ENCODE peak calls at places on chromosomes 5 and 9, in nine cellular contexts. S is nucleus accumbens; F is stimulated activated CD4-positive, alpha-beta T cell treated with anti-CD3 and anti-CD28 coated beads, Interleukin-2, amount 100 ng/mL, for 24 hours; U is effector memory CD8-positive, alpha-beta T cell; X is immature natural killer cell; B is activated CD4-positive, alpha-beta T cell treated with anti-CD3 and anti-CD28 coated beads for 36 hours; L is mucosa of gallbladder; R is choroid plexus epithelial cell; I is GM10248. H is an unnamed sample.

GRCh38 chr9:99296375-99296951 is 74.4 kb downstream of the SEC61B start:
- DNase-seq in S (no peak), F (peak; percentile 13), U (no peak), X (peak; percentile 22), B (peak; percentile 24), L (peak; percentile 15), R (peak; percentile 16), I (peak; percentile 74), H (no peak)

GRCh38 chr9:34992376-34992951 is 2.9 kb downstream of the DNAJB5 start:
- DNase-seq in S (peak; percentile 63), F (peak; percentile 66), U (no peak), X (no peak), B (peak; percentile 84), L (no peak), R (peak; percentile 86), I (no peak), H (peak; percentile 77)

GRCh38 chr9:130323051-130323757 is 57.6 kb downstream of the HMCN2 start:
- DNase-seq in S (no peak), F (no peak), U (no peak), X (no peak), B (no peak), L (no peak), R (no peak), I (no peak), H (no peak)

GRCh38 chr9:32468740-32469139 is 57.3 kb downstream of the RIGI start:
- DNase-seq in S (no peak), F (no peak), U (no peak), X (no peak), B (no peak), L (no peak), R (no peak), I (no peak), H (no peak)

GRCh38 chr5:56951946-56952691 is at the start of gene MIER3:
- DNase-seq in S (peak; percentile 48), F (peak; percentile 83), U (peak; percentile 69), X (peak; percentile 80), B (peak; percentile 90), L (peak; percentile 75), R (peak; percentile 74), I (peak; percentile 95), H (peak; percentile 87)

GRCh38 chr5:36414869-36415282 is 113.2 kb upstream of the RANBP3L start:
- DNase-seq in S (no peak), F (no peak), U (no peak), X (no peak), B (no peak), L (no peak), R (peak; percentile 81), I (no peak), H (no peak)

GRCh38 chr5:113256671-113257452 is 177.9 kb downstream of the TSSK1B start:
- DNase-seq in S (no peak), F (no peak), U (no peak), X (no peak), B (no peak), L (no peak), R (no peak), I (no peak), H (no peak)

GRCh38 chr9:12538842-12539584 is 154.2 kb upstream of the TYRP1 start:
- DNase-seq in S (no peak), F (no peak), U (no peak), X (no peak), B (no peak), L (no peak), R (peak; percentile 18), I (no peak), H (no peak)

GRCh38 chr5:157612071-157612476 is 36.5 kb upstream of the ADAM19 start:
- DNase-seq in S (no peak), F (no peak), U (no peak), X (no peak), B (no peak), L (no peak), R (no peak), I (no peak), H (no peak)

GRCh38 chr9:126915281-126915816 is 767 bp downstream of the RALGPS1 start:
- DNase-seq in S (no peak), F (peak; percentile 7), U (peak; percentile 11), X (no peak), B (peak; percentile 64), L (peak; percentile 77), R (no peak), I (no peak), H (peak; percentile 46)

GRCh38 chr5:136137497-136138220 is 5.0 kb downstream of the SMAD5 start:
- DNase-seq in S (no peak), F (no peak), U (no peak), X (no peak), B (no peak), L (no peak), R (no peak), I (no peak), H (no peak)

GRCh38 chr9:134007150-134007549 is 15.0 kb upstream of the VAV2 start:
- DNase-seq in S (no peak), F (no peak), U (no peak), X (no peak), B (no peak), L (no peak), R (no peak), I (no peak), H (no peak)

GRCh38 chr5:59034498-59035186 is 451.8 kb downstream of the RAB3C start:
- DNase-seq in S (no peak), F (no peak), U (no peak), X (peak; percentile 37), B (peak; percentile 30), L (no peak), R (peak; percentile 87), I (peak; percentile 34), H (no peak)

GRCh38 chr5:9201011-9201410 is 344.9 kb downstream of the SEMA5A start:
- DNase-seq in S (no peak), F (no peak), U (no peak), X (no peak), B (no peak), L (no peak), R (peak; percentile 47), I (no peak), H (no peak)

GRCh38 chr9:77679088-77679487 is 31.0 kb upstream of the GNA14 start:
- DNase-seq in S (no peak), F (no peak), U (no peak), X (no peak), B (no peak), L (no peak), R (no peak), I (no peak), H (no peak)

GRCh38 chr9:133151601-133152525 is 11.9 kb downstream of the GBGT1 start:
- DNase-seq in S (no peak), F (no peak), U (no peak), X (no peak), B (no peak), L (no peak), R (no peak), I (no peak), H (no peak)

GRCh38 chr9:100216178-100216787 is 117.2 kb downstream of the INVS start:
- DNase-seq in S (no peak), F (peak; percentile 67), U (peak; percentile 46), X (peak; percentile 47), B (peak; percentile 71), L (peak; percentile 63), R (peak; percentile 76), I (peak; percentile 55), H (no peak)

GRCh38 chr5:90866333-90866732 is 307.7 kb downstream of the ADGRV1 start:
- DNase-seq in S (no peak), F (no peak), U (no peak), X (peak; percentile 20), B (no peak), L (no peak), R (peak; percentile 62), I (peak; percentile 23), H (no peak)

GRCh38 chr9:72351538-72352453 is 13.2 kb downstream of the ZFAND5 start:
- DNase-seq in S (no peak), F (no peak), U (no peak), X (no peak), B (peak; percentile 19), L (no peak), R (peak; percentile 39), I (no peak), H (peak; percentile 55)

GRCh38 chr9:96758845-96759673 is 18.8 kb downstream of the ZNF510 start:
- DNase-seq in S (no peak), F (no peak), U (no peak), X (no peak), B (no peak), L (no peak), R (peak; percentile 14), I (no peak), H (no peak)

GRCh38 chr9:135413086-135413375 is 66.6 kb upstream of the PPP1R26 start:
- DNase-seq in S (no peak), F (no peak), U (no peak), X (no peak), B (no peak), L (no peak), R (no peak), I (no peak), H (no peak)

GRCh38 chr5:150600951-150601773 is 39.3 kb upstream of the SYNPO start:
- DNase-seq in S (no peak), F (no peak), U (no peak), X (no peak), B (no peak), L (no peak), R (no peak), I (no peak), H (no peak)

GRCh38 chr5:9361835-9362234 is 184.0 kb downstream of the SEMA5A start:
- DNase-seq in S (peak; percentile 8), F (peak; percentile 30), U (no peak), X (no peak), B (peak; percentile 62), L (peak; percentile 53), R (peak; percentile 85), I (peak; percentile 70), H (no peak)

GRCh38 chr9:36632892-36633291 is 60.2 kb downstream of the MELK start:
- DNase-seq in S (no peak), F (no peak), U (no peak), X (no peak), B (no peak), L (no peak), R (peak; percentile 73), I (peak; percentile 32), H (no peak)

GRCh38 chr5:115241881-115242642 is 20.6 kb downstream of the PGGT1B start:
- DNase-seq in S (no peak), F (no peak), U (no peak), X (no peak), B (no peak), L (no peak), R (peak; percentile 6), I (no peak), H (no peak)

GRCh38 chr5:141742866-141743651 is 61.0 kb upstream of the ARAP3 start:
- DNase-seq in S (no peak), F (peak; percentile 14), U (no peak), X (no peak), B (peak; percentile 44), L (peak; percentile 22), R (peak; percentile 48), I (no peak), H (no peak)

GRCh38 chr5:140351609-140352334 is 5.4 kb upstream of the HBEGF start:
- DNase-seq in S (peak; percentile 16), F (peak; percentile 27), U (peak; percentile 83), X (peak; percentile 61), B (peak; percentile 65), L (peak; percentile 80), R (peak; percentile 82), I (peak; percentile 70), H (no peak)

GRCh38 chr9:69122086-69122390 is 52.0 kb upstream of the TJP2 start:
- DNase-seq in S (peak; percentile 55), F (peak; percentile 51), U (no peak), X (peak; percentile 42), B (peak; percentile 68), L (peak; percentile 58), R (peak; percentile 73), I (peak; percentile 60), H (peak; percentile 85)

GRCh38 chr5:41793156-41793770 is 77.0 kb downstream of the OXCT1 start:
- DNase-seq in S (no peak), F (no peak), U (no peak), X (no peak), B (no peak), L (no peak), R (peak; percentile 78), I (no peak), H (no peak)

GRCh38 chr9:69186841-69187611 is 12.9 kb downstream of the TJP2 start:
- DNase-seq in S (no peak), F (no peak), U (no peak), X (no peak), B (no peak), L (no peak), R (peak; percentile 82), I (no peak), H (no peak)

GRCh38 chr9:129863059-129863690 is 27.9 kb downstream of the USP20 start:
- DNase-seq in S (no peak), F (peak; percentile 69), U (peak; percentile 71), X (peak; percentile 71), B (peak; percentile 83), L (no peak), R (peak; percentile 89), I (no peak), H (no peak)